ENCODE peak calls at places on chromosome 9, in six cellular contexts. C is suprapubic skin, W is brain microvascular endothelial cell, Q is WERI-Rb-1, F is OCI-LY7, G is GM23338. N is an unnamed sample.

GRCh38 chr9:130561056-130561455 is 18.3 kb upstream of the FUBP3 start:
- DNase-seq in G (no peak), Q (no peak), F (no peak), C (no peak), W (no peak), N (no peak)

GRCh38 chr9:112050544-112051475 is 124.3 kb downstream of the SUSD1 start:
- DNase-seq in G (no peak), C (no peak), Q (no peak), F (no peak), W (peak; percentile 89), N (no peak)

GRCh38 chr9:114588150-114588663 is 638 bp downstream of the ATP6V1G1 start:
- DNase-seq in F (peak; percentile 19), Q (no peak), G (no peak), W (no peak), C (no peak), N (no peak)

GRCh38 chr9:6498982-6499381 is 86.0 kb downstream of the UHRF2 start:
- DNase-seq in W (peak; percentile 33), F (no peak), C (no peak), Q (no peak), G (no peak), N (no peak)

GRCh38 chr9:35367451-35367850 is 122.5 kb upstream of the RUSC2 start:
- DNase-seq in W (peak; percentile 88), G (no peak), C (no peak), F (no peak), Q (no peak), N (no peak)

GRCh38 chr9:121362813-121363585 is 7.1 kb downstream of the STOM start:
- DNase-seq in G (no peak), C (no peak), F (no peak), Q (no peak), W (no peak), N (no peak)

GRCh38 chr9:124489222-124489621 is 18.0 kb downstream of the NR5A1 start:
- DNase-seq in W (no peak), G (no peak), F (no peak), C (no peak), Q (no peak), N (no peak)

GRCh38 chr9:137550958-137551655 is 572 bp upstream of the MRPL41 start:
- DNase-seq in G (peak; percentile 93), Q (peak; percentile 87), W (no peak), C (peak; percentile 89), F (no peak), N (peak; percentile 100)

GRCh38 chr9:125110464-125110863 is 32.9 kb downstream of the SCAI start:
- DNase-seq in F (no peak), Q (no peak), W (no peak), G (no peak), C (no peak), N (no peak)

GRCh38 chr9:6549106-6549505 is 96.4 kb downstream of the GLDC start:
- DNase-seq in C (no peak), G (no peak), F (no peak), W (no peak), Q (no peak), N (no peak)

GRCh38 chr9:121217609-121218292 is 16.1 kb upstream of the RAB14 start:
- DNase-seq in C (no peak), G (no peak), W (peak; percentile 17), Q (no peak), F (no peak), N (no peak)

GRCh38 chr9:112333639-112334318 is 360 bp upstream of the PTBP3 start:
- DNase-seq in W (peak; percentile 90), Q (peak; percentile 96), F (peak; percentile 98), C (no peak), G (peak; percentile 97), N (peak; percentile 98)

GRCh38 chr9:108217601-108218190 is 638.1 kb downstream of the ACTL7B start:
- DNase-seq in Q (no peak), W (no peak), G (no peak), C (no peak), F (no peak), N (no peak)

GRCh38 chr9:99419099-99419498 is 197.0 kb downstream of the SEC61B start:
- DNase-seq in W (no peak), G (no peak), F (no peak), Q (no peak), C (no peak), N (no peak)

GRCh38 chr9:7973123-7973522 is 173.5 kb upstream of the DMAC1 start:
- DNase-seq in F (no peak), W (no peak), Q (no peak), G (no peak), C (no peak), N (no peak)

GRCh38 chr9:84953797-84954695 is 284.5 kb downstream of the NTRK2 start:
- DNase-seq in C (peak; percentile 90), W (peak; percentile 34), G (peak; percentile 88), Q (peak; percentile 63), F (peak; percentile 32), N (peak; percentile 85)

GRCh38 chr9:114247086-114247485 is 75.8 kb upstream of the ORM1 start:
- DNase-seq in Q (no peak), W (no peak), F (no peak), C (no peak), G (no peak), N (no peak)

GRCh38 chr9:113776194-113776593 is 99.9 kb upstream of the ZNF618 start:
- DNase-seq in Q (no peak), C (no peak), F (no peak), G (no peak), W (no peak), N (no peak)

GRCh38 chr9:15735083-15735974 is 182.5 kb downstream of the CCDC171 start:
- DNase-seq in Q (no peak), W (peak; percentile 92), F (no peak), C (no peak), G (no peak), N (no peak)

GRCh38 chr9:89743216-89743575 is 138.4 kb downstream of the GADD45G start:
- DNase-seq in Q (no peak), F (peak; percentile 87), W (no peak), C (no peak), G (no peak), N (no peak)

GRCh38 chr9:27282269-27282668 is 14.7 kb downstream of the EQTN start:
- DNase-seq in W (no peak), Q (no peak), F (no peak), G (no peak), C (no peak), N (no peak)

GRCh38 chr9:129182625-129183494 is 4.8 kb upstream of the IER5L start:
- DNase-seq in F (no peak), C (no peak), Q (peak; percentile 76), G (peak; percentile 93), W (no peak), N (peak; percentile 87)

DNA sequence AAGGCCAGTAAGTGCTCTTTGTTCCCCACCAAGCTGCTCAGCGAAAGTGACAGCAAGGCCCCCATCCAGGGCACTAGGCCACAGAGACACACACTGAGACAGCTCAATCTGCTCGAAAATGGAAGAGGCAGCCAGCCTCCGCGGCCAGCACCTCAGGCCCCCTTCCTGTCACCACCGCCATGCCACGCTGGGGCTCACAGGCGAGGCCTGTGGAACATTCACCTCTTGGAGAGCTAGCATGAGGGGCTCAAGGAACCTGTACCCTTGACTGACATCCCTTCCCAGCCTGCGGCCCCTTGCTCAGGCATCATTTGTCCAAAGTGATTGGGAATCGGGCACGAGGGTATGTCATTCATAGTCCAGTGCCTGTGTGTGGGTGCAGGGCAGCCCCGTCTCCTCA is 71.3 kb downstream of the PAX5 start:
- DNase-seq in W (no peak), Q (no peak), G (no peak), F (no peak), C (peak; percentile 66), N (no peak)
- H3K4me3 ChIP-seq in W (no peak overlapping the region), Q (no peak overlapping the region), G (no peak overlapping the region), F (no peak overlapping the region), C (no peak overlapping the region), N (no peak overlapping the region)

DNA sequence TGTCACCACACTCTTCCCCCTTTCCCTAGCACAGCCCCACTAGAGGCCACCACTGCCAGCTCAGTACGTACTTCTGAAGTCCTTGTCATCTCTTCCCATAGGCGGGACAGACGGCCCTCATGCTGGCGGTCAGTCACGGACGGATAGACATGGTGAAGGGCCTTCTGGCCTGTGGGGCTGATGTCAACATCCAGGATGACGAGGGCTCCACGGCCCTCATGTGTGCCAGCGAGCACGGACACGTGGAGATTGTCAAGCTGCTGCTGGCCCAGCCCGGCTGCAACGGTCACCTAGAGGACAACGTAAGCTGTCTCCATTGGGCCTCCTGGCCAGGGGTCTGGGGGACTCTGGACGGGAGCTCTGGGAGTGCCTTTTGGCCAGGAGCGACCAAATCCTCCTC is 99.4 kb upstream of the DMRT1 start:
- DNase-seq in F (no peak), W (no peak), C (no peak), G (no peak), Q (no peak), N (no peak)
- H3K36me3 ChIP-seq in F (peaks cover 92% of the 10 kb centered on the region), W (peaks cover 22% of the 10 kb centered on the region), C (peaks cover 92% of the 10 kb centered on the region), G (peaks cover 29% of the 10 kb centered on the region), Q (peaks cover 78% of the 10 kb centered on the region), N (peaks cover 11% of the 10 kb centered on the region)

GRCh38 chr9:133201424-133202144 is 7.5 kb downstream of the OBP2B start:
- DNase-seq in W (no peak), Q (no peak), C (no peak), G (no peak), F (no peak), N (no peak)

GRCh38 chr9:133202688-133203453 is 6.2 kb downstream of the OBP2B start:
- DNase-seq in G (no peak), F (no peak), C (peak; percentile 55), Q (no peak), W (no peak), N (no peak)

GRCh38 chr9:133200631-133201030 is 8.4 kb downstream of the OBP2B start:
- DNase-seq in W (no peak), G (no peak), C (no peak), F (no peak), Q (no peak), N (peak; percentile 68)

GRCh38 chr9:133202145-133202513 is 6.9 kb downstream of the OBP2B start:
- DNase-seq in F (no peak), W (no peak), Q (no peak), G (no peak), C (no peak), N (no peak)

GRCh38 chr9:133199648-133200321 is 9.3 kb downstream of the OBP2B start:
- DNase-seq in F (no peak), Q (no peak), G (peak; percentile 80), W (no peak), C (no peak), N (peak; percentile 83)
- H3K4me3 ChIP-seq in F (no peak overlapping the region), Q (no peak overlapping the region), G (no peak overlapping the region), W (no peak overlapping the region), C (peak overlapping the region; percentile 45), N (no peak overlapping the region)

DNA sequence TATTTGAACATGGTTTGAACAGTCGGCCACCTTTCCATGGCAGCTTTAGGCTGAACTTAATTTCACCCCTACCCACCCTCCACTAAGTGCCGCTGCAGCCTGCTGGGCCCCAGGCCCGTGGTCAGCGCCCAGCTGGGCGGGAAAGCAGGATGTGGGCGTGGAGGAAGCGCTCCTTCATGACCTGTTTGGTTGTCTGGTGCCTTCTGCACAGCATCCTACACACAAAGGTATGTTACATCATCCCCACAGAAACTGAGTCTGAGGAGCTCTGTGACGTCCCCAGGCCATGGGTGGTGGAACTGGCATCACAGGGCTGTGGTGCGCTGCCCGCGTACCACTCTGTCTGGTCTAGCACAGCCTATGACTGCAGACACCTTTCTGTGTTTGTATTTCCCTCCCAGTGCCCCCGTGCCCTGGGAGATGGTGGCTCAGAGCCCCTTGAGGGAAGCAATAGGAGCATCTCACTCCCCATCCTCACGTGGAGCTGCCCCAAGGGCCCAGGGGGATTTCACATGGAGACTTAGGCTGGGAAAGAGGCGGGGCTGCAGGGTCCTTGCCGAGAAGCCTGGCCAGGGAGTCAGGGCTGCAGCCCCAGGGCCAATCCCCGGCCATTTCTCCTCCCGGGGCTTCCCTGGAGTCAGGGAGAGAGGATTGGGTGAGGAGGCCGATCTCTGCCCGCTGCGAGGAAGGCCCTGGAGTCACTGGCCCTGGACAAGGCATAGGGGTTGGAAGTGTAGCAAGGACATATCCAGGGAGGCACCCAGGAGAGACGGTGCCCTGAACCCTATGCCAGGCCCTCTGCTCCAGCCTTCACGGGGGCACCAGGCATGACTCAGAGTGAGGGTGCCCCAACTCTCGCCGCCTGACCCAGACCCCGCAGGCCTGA is 37.5 kb upstream of the SUSD3 start:
- DNase-seq in Q (no peak), F (no peak), G (no peak), W (no peak), C (peak; percentile 61), N (no peak)
- H3K36me3 ChIP-seq in Q (no peaks in the 10 kb centered on the region), F (peaks cover 3% of the 10 kb centered on the region), G (no peaks in the 10 kb centered on the region), W (no peaks in the 10 kb centered on the region), C (peaks cover 20% of the 10 kb centered on the region), N (no peaks in the 10 kb centered on the region)

N was measured in H7.